ENCODE peak calls at places on chromosomes 16 and 17, in nine cellular contexts. V, N, P, U, F, S, R, D and O are unnamed samples.

GRCh38 chr16:68786685-68787418 is 49.8 kb downstream of the CDH1 start:
- DNase-seq in V (peak), N (peak), P (peak), U (no peak), F (peak), S (peak), R (no peak), D (no peak), O (peak)

GRCh38 chr16:88810868-88811599 is 694 bp downstream of the APRT start:
- DNase-seq in V (peak), N (peak), P (peak), U (peak), F (peak), S (peak), R (no peak), D (peak), O (peak)

GRCh38 chr17:4533522-4534502 is 21.4 kb downstream of the MYBBP1A start:
- DNase-seq in V (peak), N (peak), P (no peak), U (no peak), F (no peak), S (peak), R (no peak), D (no peak), O (no peak)

GRCh38 chr17:48546924-48547838 is 2.3 kb upstream of the HOXB2 start:
- DNase-seq in V (no peak), N (no peak), P (peak), U (no peak), F (peak), S (no peak), R (no peak), D (no peak), O (no peak)

GRCh38 chr17:62912363-62912762 is 53.7 kb upstream of the TANC2 start:
- DNase-seq in V (no peak), N (no peak), P (no peak), U (no peak), F (no peak), S (no peak), R (no peak), D (no peak), O (no peak)

GRCh38 chr17:78294356-78294755 is 62.9 kb downstream of the TMEM235 start:
- DNase-seq in V (no peak), N (no peak), P (no peak), U (no peak), F (no peak), S (no peak), R (no peak), D (no peak), O (no peak)

GRCh38 chr16:57622361-57623250 is 5.8 kb upstream of the ADGRG1 start:
- DNase-seq in V (no peak), N (no peak), P (no peak), U (no peak), F (no peak), S (no peak), R (no peak), D (no peak), O (no peak)

GRCh38 chr17:45812102-45812501 is 28.0 kb downstream of the CRHR1 start:
- DNase-seq in V (no peak), N (no peak), P (peak), U (no peak), F (peak), S (no peak), R (peak), D (no peak), O (peak)

GRCh38 chr17:78316867-78317816 is 42.7 kb downstream of the SOCS3 start:
- DNase-seq in V (no peak), N (no peak), P (peak), U (peak), F (no peak), S (no peak), R (no peak), D (no peak), O (no peak)

GRCh38 chr17:57699751-57700186 is 45.3 kb downstream of the CCDC182 start:
- DNase-seq in V (no peak), N (no peak), P (peak), U (no peak), F (no peak), S (no peak), R (no peak), D (no peak), O (no peak)